ENCODE peak calls at places on chromosomes 5 and 9, in eight cellular contexts. One of them, this sample, is unnamed.

GRCh38 chr9:92146610-92147009 is 31.4 kb upstream of the SPTLC1 start:
- DNase-seq in cardiac fibroblast: peak
- DNase-seq in lower leg skin: no peak
- DNase-seq in A549: no peak
- DNase-seq in kidney epithelial cell: no peak
- DNase-seq in IMR-90: peak
- DNase-seq in fibroblast of lung: peak
- DNase-seq in endothelial cell: no peak
- DNase-seq in this sample: no peak

GRCh38 chr9:127660886-127661285 is 45.9 kb upstream of the CFAP157 start:
- DNase-seq in IMR-90: no peak
- DNase-seq in lower leg skin: no peak
- DNase-seq in fibroblast of lung: no peak
- DNase-seq in kidney epithelial cell: no peak
- DNase-seq in A549: no peak
- DNase-seq in cardiac fibroblast: no peak
- DNase-seq in endothelial cell: no peak
- DNase-seq in this sample: no peak

GRCh38 chr9:107020040-107020530 is 157.1 kb downstream of the ZNF462 start:
- DNase-seq in A549: no peak
- DNase-seq in kidney epithelial cell: peak
- DNase-seq in IMR-90: peak
- DNase-seq in fibroblast of lung: peak
- DNase-seq in lower leg skin: no peak
- DNase-seq in endothelial cell: no peak
- DNase-seq in cardiac fibroblast: peak
- DNase-seq in this sample: peak

GRCh38 chr9:107178302-107178701 is 104.8 kb upstream of the RAD23B start:
- DNase-seq in fibroblast of lung: peak
- DNase-seq in cardiac fibroblast: peak
- DNase-seq in lower leg skin: no peak
- DNase-seq in endothelial cell: no peak
- DNase-seq in A549: no peak
- DNase-seq in IMR-90: peak
- DNase-seq in kidney epithelial cell: no peak
- DNase-seq in this sample: no peak

GRCh38 chr5:113246371-113246870 is 188.4 kb downstream of the TSSK1B start:
- DNase-seq in lower leg skin: no peak
- DNase-seq in IMR-90: no peak
- DNase-seq in fibroblast of lung: peak
- DNase-seq in kidney epithelial cell: no peak
- DNase-seq in cardiac fibroblast: peak
- DNase-seq in A549: no peak
- DNase-seq in endothelial cell: no peak
- DNase-seq in this sample: peak

GRCh38 chr9:16135916-16136315 is 583.1 kb downstream of the CCDC171 start:
- DNase-seq in cardiac fibroblast: no peak
- DNase-seq in IMR-90: no peak
- DNase-seq in endothelial cell: no peak
- DNase-seq in lower leg skin: no peak
- DNase-seq in A549: no peak
- DNase-seq in fibroblast of lung: no peak
- DNase-seq in kidney epithelial cell: no peak
- DNase-seq in this sample: no peak

GRCh38 chr9:421896-422295 is 207.2 kb downstream of the DOCK8 start:
- DNase-seq in kidney epithelial cell: no peak
- DNase-seq in cardiac fibroblast: no peak
- DNase-seq in fibroblast of lung: no peak
- DNase-seq in lower leg skin: no peak
- DNase-seq in endothelial cell: no peak
- DNase-seq in A549: no peak
- DNase-seq in IMR-90: no peak
- DNase-seq in this sample: no peak

GRCh38 chr9:115884846-115885245 is 268.7 kb upstream of the PAPPA start:
- DNase-seq in cardiac fibroblast: peak
- DNase-seq in fibroblast of lung: no peak
- DNase-seq in IMR-90: peak
- DNase-seq in kidney epithelial cell: no peak
- DNase-seq in endothelial cell: no peak
- DNase-seq in lower leg skin: no peak
- DNase-seq in A549: no peak
- DNase-seq in this sample: no peak

GRCh38 chr9:78439866-78440830 is 143.2 kb downstream of the PSAT1 start:
- DNase-seq in cardiac fibroblast: no peak
- DNase-seq in kidney epithelial cell: no peak
- DNase-seq in lower leg skin: no peak
- DNase-seq in A549: no peak
- DNase-seq in IMR-90: no peak
- DNase-seq in endothelial cell: no peak
- DNase-seq in fibroblast of lung: no peak
- DNase-seq in this sample: no peak

GRCh38 chr9:4489562-4489918 is 728 bp upstream of the SLC1A1 start:
- DNase-seq in lower leg skin: no peak
- DNase-seq in endothelial cell: peak
- DNase-seq in IMR-90: no peak
- DNase-seq in A549: peak
- DNase-seq in fibroblast of lung: peak
- DNase-seq in kidney epithelial cell: no peak
- DNase-seq in cardiac fibroblast: peak
- DNase-seq in this sample: no peak

GRCh38 chr9:27471789-27472585 is 52.1 kb upstream of the IFNK start:
- DNase-seq in lower leg skin: peak
- DNase-seq in IMR-90: no peak
- DNase-seq in cardiac fibroblast: no peak
- DNase-seq in kidney epithelial cell: no peak
- DNase-seq in endothelial cell: no peak
- DNase-seq in fibroblast of lung: no peak
- DNase-seq in A549: no peak
- DNase-seq in this sample: no peak

GRCh38 chr5:111075520-111075919 is 4.0 kb downstream of the TSLP start:
- DNase-seq in kidney epithelial cell: no peak
- DNase-seq in endothelial cell: no peak
- DNase-seq in A549: no peak
- DNase-seq in lower leg skin: no peak
- DNase-seq in IMR-90: peak
- DNase-seq in fibroblast of lung: peak
- DNase-seq in cardiac fibroblast: peak
- DNase-seq in this sample: peak

GRCh38 chr9:87290241-87290700 is 207.4 kb upstream of the DAPK1 start:
- DNase-seq in cardiac fibroblast: peak
- DNase-seq in kidney epithelial cell: no peak
- DNase-seq in endothelial cell: no peak
- DNase-seq in fibroblast of lung: no peak
- DNase-seq in lower leg skin: no peak
- DNase-seq in IMR-90: peak
- DNase-seq in A549: no peak
- DNase-seq in this sample: no peak

GRCh38 chr5:135025730-135026644 is 8.0 kb downstream of the PITX1 start:
- DNase-seq in lower leg skin: no peak
- DNase-seq in cardiac fibroblast: no peak
- DNase-seq in fibroblast of lung: no peak
- DNase-seq in endothelial cell: no peak
- DNase-seq in IMR-90: no peak
- DNase-seq in kidney epithelial cell: no peak
- DNase-seq in A549: no peak
- DNase-seq in this sample: no peak

GRCh38 chr9:86695904-86696424 is 251.3 kb downstream of the GAS1 start:
- DNase-seq in fibroblast of lung: peak
- DNase-seq in IMR-90: peak
- DNase-seq in lower leg skin: no peak
- DNase-seq in endothelial cell: no peak
- DNase-seq in kidney epithelial cell: no peak
- DNase-seq in cardiac fibroblast: peak
- DNase-seq in A549: no peak
- DNase-seq in this sample: no peak

GRCh38 chr9:76835571-76836283 is 70.2 kb downstream of the PRUNE2 start:
- DNase-seq in IMR-90: peak
- DNase-seq in endothelial cell: no peak
- DNase-seq in lower leg skin: no peak
- DNase-seq in fibroblast of lung: peak
- DNase-seq in cardiac fibroblast: peak
- DNase-seq in kidney epithelial cell: peak
- DNase-seq in A549: no peak
- DNase-seq in this sample: peak

GRCh38 chr5:159156839-159157238 is 52.5 kb downstream of the RNF145 start:
- DNase-seq in kidney epithelial cell: peak
- DNase-seq in endothelial cell: peak
- DNase-seq in lower leg skin: peak
- DNase-seq in fibroblast of lung: peak
- DNase-seq in A549: peak
- DNase-seq in cardiac fibroblast: peak
- DNase-seq in IMR-90: peak
- DNase-seq in this sample: no peak

GRCh38 chr5:1823381-1824034 is 22.3 kb downstream of the NDUFS6 start:
- DNase-seq in fibroblast of lung: no peak
- DNase-seq in kidney epithelial cell: no peak
- DNase-seq in A549: no peak
- DNase-seq in cardiac fibroblast: no peak
- DNase-seq in endothelial cell: no peak
- DNase-seq in IMR-90: no peak
- DNase-seq in lower leg skin: no peak
- DNase-seq in this sample: no peak

GRCh38 chr5:1821862-1822261 is 20.7 kb downstream of the NDUFS6 start:
- DNase-seq in IMR-90: no peak
- DNase-seq in cardiac fibroblast: no peak
- DNase-seq in kidney epithelial cell: no peak
- DNase-seq in endothelial cell: no peak
- DNase-seq in A549: no peak
- DNase-seq in lower leg skin: no peak
- DNase-seq in fibroblast of lung: no peak
- DNase-seq in this sample: no peak

GRCh38 chr5:1824903-1825841 is 24.0 kb downstream of the NDUFS6 start:
- DNase-seq in IMR-90: no peak
- DNase-seq in endothelial cell: no peak
- DNase-seq in cardiac fibroblast: no peak
- DNase-seq in kidney epithelial cell: no peak
- DNase-seq in lower leg skin: no peak
- DNase-seq in fibroblast of lung: no peak
- DNase-seq in A549: no peak
- DNase-seq in this sample: no peak

GRCh38 chr5:1826235-1826980 is 25.2 kb downstream of the NDUFS6 start:
- DNase-seq in fibroblast of lung: no peak
- DNase-seq in endothelial cell: no peak
- DNase-seq in cardiac fibroblast: no peak
- DNase-seq in IMR-90: no peak
- DNase-seq in lower leg skin: no peak
- DNase-seq in A549: no peak
- DNase-seq in kidney epithelial cell: no peak
- DNase-seq in this sample: no peak

GRCh38 chr5:1824109-1824821 is 23.1 kb downstream of the NDUFS6 start:
- DNase-seq in A549: no peak
- DNase-seq in lower leg skin: no peak
- DNase-seq in endothelial cell: no peak
- DNase-seq in IMR-90: no peak
- DNase-seq in kidney epithelial cell: no peak
- DNase-seq in cardiac fibroblast: no peak
- DNase-seq in fibroblast of lung: no peak
- DNase-seq in this sample: no peak
- TF ChIP-seq CTCF in A549: no peak
- TF ChIP-seq CTCF in lower leg skin: no peak
- TF ChIP-seq CTCF in endothelial cell: no peak
- TF ChIP-seq CTCF in IMR-90: no peak
- TF ChIP-seq CTCF in kidney epithelial cell: no peak
- TF ChIP-seq CTCF in cardiac fibroblast: no peak
- TF ChIP-seq CTCF in fibroblast of lung: no peak
- TF ChIP-seq CTCF in this sample: no peak

GRCh38 chr5:143208781-143209510 is 194.5 kb downstream of the NR3C1 start:
- DNase-seq in cardiac fibroblast: no peak
- DNase-seq in A549: no peak
- DNase-seq in fibroblast of lung: no peak
- DNase-seq in kidney epithelial cell: no peak
- DNase-seq in endothelial cell: no peak
- DNase-seq in lower leg skin: no peak
- DNase-seq in IMR-90: peak
- DNase-seq in this sample: no peak
- TF ChIP-seq CTCF in cardiac fibroblast: peak
- TF ChIP-seq CTCF in A549: no peak
- TF ChIP-seq CTCF in fibroblast of lung: no peak
- TF ChIP-seq CTCF in kidney epithelial cell: peak
- TF ChIP-seq CTCF in endothelial cell: peak
- TF ChIP-seq CTCF in lower leg skin: no peak
- TF ChIP-seq CTCF in IMR-90: peak
- TF ChIP-seq CTCF in this sample: no peak

GRCh38 chr9:33374634-33375237 is 27.6 kb downstream of the AQP7 start:
- DNase-seq in lower leg skin: peak
- DNase-seq in fibroblast of lung: peak
- DNase-seq in IMR-90: peak
- DNase-seq in cardiac fibroblast: peak
- DNase-seq in A549: peak
- DNase-seq in kidney epithelial cell: no peak
- DNase-seq in endothelial cell: peak
- DNase-seq in this sample: peak

GRCh38 chr9:33374190-33374589 is 28.2 kb downstream of the AQP7 start:
- DNase-seq in IMR-90: no peak
- DNase-seq in A549: no peak
- DNase-seq in cardiac fibroblast: no peak
- DNase-seq in fibroblast of lung: no peak
- DNase-seq in lower leg skin: no peak
- DNase-seq in kidney epithelial cell: no peak
- DNase-seq in endothelial cell: no peak
- DNase-seq in this sample: no peak

GRCh38 chr9:33375841-33376321 is 26.5 kb downstream of the AQP7 start:
- DNase-seq in endothelial cell: no peak
- DNase-seq in IMR-90: no peak
- DNase-seq in A549: no peak
- DNase-seq in kidney epithelial cell: no peak
- DNase-seq in lower leg skin: no peak
- DNase-seq in fibroblast of lung: no peak
- DNase-seq in cardiac fibroblast: no peak
- DNase-seq in this sample: no peak

GRCh38 chr9:33377089-33377715 is 25.2 kb downstream of the AQP7 start:
- DNase-seq in IMR-90: no peak
- DNase-seq in lower leg skin: no peak
- DNase-seq in endothelial cell: no peak
- DNase-seq in fibroblast of lung: no peak
- DNase-seq in kidney epithelial cell: no peak
- DNase-seq in cardiac fibroblast: no peak
- DNase-seq in A549: no peak
- DNase-seq in this sample: no peak

GRCh38 chr9:33375238-33375840 is 27.0 kb downstream of the AQP7 start:
- DNase-seq in fibroblast of lung: no peak
- DNase-seq in endothelial cell: no peak
- DNase-seq in A549: no peak
- DNase-seq in cardiac fibroblast: no peak
- DNase-seq in kidney epithelial cell: no peak
- DNase-seq in lower leg skin: no peak
- DNase-seq in IMR-90: peak
- DNase-seq in this sample: no peak
- TF ChIP-seq CTCF in fibroblast of lung: no peak
- TF ChIP-seq CTCF in endothelial cell: peak
- TF ChIP-seq CTCF in A549: no peak
- TF ChIP-seq CTCF in cardiac fibroblast: no peak
- TF ChIP-seq CTCF in kidney epithelial cell: no peak
- TF ChIP-seq CTCF in lower leg skin: no peak
- TF ChIP-seq CTCF in IMR-90: no peak
- TF ChIP-seq CTCF in this sample: no peak

GRCh38 chr5:169850407-169850806 is 129.9 kb downstream of the INSYN2B start:
- DNase-seq in endothelial cell: no peak
- DNase-seq in IMR-90: no peak
- DNase-seq in cardiac fibroblast: no peak
- DNase-seq in kidney epithelial cell: no peak
- DNase-seq in lower leg skin: no peak
- DNase-seq in A549: no peak
- DNase-seq in fibroblast of lung: no peak
- DNase-seq in this sample: no peak
- TF ChIP-seq CTCF in endothelial cell: peak
- TF ChIP-seq CTCF in IMR-90: no peak
- TF ChIP-seq CTCF in cardiac fibroblast: peak
- TF ChIP-seq CTCF in kidney epithelial cell: peak
- TF ChIP-seq CTCF in lower leg skin: no peak
- TF ChIP-seq CTCF in A549: peak
- TF ChIP-seq CTCF in fibroblast of lung: no peak
- TF ChIP-seq CTCF in this sample: peak

This sample was measured in BJ.